ENCODE peak calls at places on chromosomes 1 and 21, in six cellular contexts. V, U, P, Y, E and N are unnamed samples.
A peak's percentile ranks its signal among the peaks of the same experiment; 100 is the strongest.

GRCh38 chr1:46001087-46001785 is 131.2 kb downstream of the PIK3R3 start:
- DNase-seq in U (no peak), Y (no peak), P (no peak), V (no peak), E (no peak), N (no peak)

GRCh38 chr1:184176058-184176457 is 124.5 kb downstream of the TSEN15 start:
- DNase-seq in E (no peak), U (no peak), V (no peak), Y (no peak), P (no peak), N (no peak)

GRCh38 chr1:109201123-109201703 is 12.5 kb upstream of the SARS1 start:
- DNase-seq in U (peak; percentile 81), Y (peak; percentile 83), V (peak; percentile 9), E (peak; percentile 51), P (no peak), N (no peak)

GRCh38 chr21:27813750-27814149 is 846.9 kb upstream of the ADAMTS5 start:
- DNase-seq in Y (no peak), U (no peak), V (no peak), E (no peak), P (no peak), N (no peak)

GRCh38 chr1:62941780-62942179 is 157.8 kb downstream of the ATG4C start:
- DNase-seq in P (no peak), U (no peak), E (no peak), Y (no peak), V (no peak), N (no peak)

GRCh38 chr1:189619682-189620332 is 857.9 kb downstream of the BRINP3 start:
- DNase-seq in E (peak; percentile 2), V (peak; percentile 10), Y (no peak), U (no peak), P (no peak), N (no peak)

GRCh38 chr1:201774983-201775344 is 54.0 kb upstream of the IPO9 start:
- DNase-seq in U (no peak), P (no peak), Y (no peak), V (no peak), E (no peak), N (no peak)

GRCh38 chr1:166479052-166479631 is 312.3 kb upstream of the FAM78B start:
- DNase-seq in Y (peak; percentile 29), P (peak; percentile 41), U (peak; percentile 86), E (peak; percentile 17), V (peak; percentile 10), N (no peak)

GRCh38 chr1:23793018-23793781 is 2.3 kb downstream of the LYPLA2 start:
- DNase-seq in E (no peak), Y (peak; percentile 34), V (no peak), P (peak; percentile 49), U (peak; percentile 77), N (peak; percentile 78)

GRCh38 chr1:6467224-6467623 is 1.3 kb upstream of the TNFRSF25 start:
- DNase-seq in Y (no peak), V (no peak), E (no peak), P (no peak), U (no peak), N (no peak)

GRCh38 chr1:47785561-47786271 is 211.5 kb downstream of the TRABD2B start:
- DNase-seq in U (no peak), Y (no peak), P (no peak), V (no peak), E (no peak), N (no peak)

GRCh38 chr1:86848654-86849053 is 65.3 kb downstream of the SELENOF start:
- DNase-seq in U (no peak), Y (peak; percentile 33), V (no peak), P (no peak), E (no peak), N (no peak)

GRCh38 chr1:201881617-201882016 is 7.1 kb upstream of the SHISA4 start:
- DNase-seq in U (no peak), V (no peak), P (no peak), E (no peak), Y (no peak), N (no peak)

GRCh38 chr1:8831329-8831728 is 13.9 kb upstream of the RERE start:
- DNase-seq in V (no peak), E (no peak), P (no peak), Y (no peak), U (no peak), N (peak; percentile 4)

GRCh38 chr1:53621144-53621543 is 117.8 kb downstream of the GLIS1 start:
- DNase-seq in E (no peak), P (no peak), Y (no peak), U (peak; percentile 30), V (no peak), N (peak; percentile 46)

GRCh38 chr1:44696789-44697188 is 22.3 kb downstream of the ARMH1 start:
- DNase-seq in U (peak; percentile 68), P (no peak), E (no peak), V (no peak), Y (no peak), N (no peak)

GRCh38 chr1:166136699-166137401 is 30.0 kb downstream of the FAM78B start:
- DNase-seq in P (no peak), V (no peak), E (no peak), Y (no peak), U (no peak), N (no peak)

GRCh38 chr1:107293901-107294600 is 153.2 kb downstream of the NTNG1 start:
- DNase-seq in Y (no peak), E (no peak), U (no peak), P (no peak), V (no peak), N (no peak)

GRCh38 chr1:232508161-232508661 is 121.7 kb downstream of the SIPA1L2 start:
- DNase-seq in P (no peak), V (no peak), Y (no peak), E (no peak), U (no peak), N (no peak)

GRCh38 chr1:99704356-99704816 is 58.5 kb downstream of the PALMD start:
- DNase-seq in E (no peak), Y (no peak), U (no peak), P (no peak), V (no peak), N (no peak)

GRCh38 chr1:53321776-53322602 is 5.9 kb downstream of the LRP8 start:
- DNase-seq in Y (no peak), E (no peak), V (no peak), U (no peak), P (no peak), N (peak; percentile 44)

GRCh38 chr21:37593015-37593414 is 226.4 kb downstream of the DYRK1A start:
- DNase-seq in V (no peak), E (no peak), Y (no peak), P (no peak), U (no peak), N (no peak)

GRCh38 chr1:209900734-209901133 is 37.3 kb upstream of the SYT14 start:
- DNase-seq in Y (peak; percentile 71), V (no peak), E (no peak), U (no peak), P (no peak), N (no peak)

GRCh38 chr1:28037946-28038345 is 50.5 kb downstream of the EYA3 start:
- DNase-seq in V (no peak), P (no peak), E (no peak), U (no peak), Y (no peak), N (no peak)

GRCh38 chr1:49229555-49229954 is 452.9 kb upstream of the BEND5 start:
- DNase-seq in U (no peak), V (no peak), P (no peak), Y (no peak), E (no peak), N (no peak)

GRCh38 chr1:193077991-193078390 is 18.6 kb downstream of the RO60 start:
- DNase-seq in E (no peak), V (no peak), U (no peak), Y (peak; percentile 27), P (no peak), N (no peak)

GRCh38 chr1:92277105-92277504 is 21.7 kb downstream of the GLMN start:
- DNase-seq in P (no peak), E (peak; percentile 25), V (no peak), Y (peak; percentile 40), U (no peak), N (no peak)